ENCODE peak calls at places on chromosomes 6 and 20, in six cellular contexts. C, U, X, K, B and Y are unnamed samples.

GRCh38 chr6:89667872-89668556 is 29.5 kb upstream of the LYRM2 start:
- DNase-seq in B (no peak), X (no peak), C (no peak), K (no peak), U (no peak), Y (no peak)

GRCh38 chr20:3340443-3340842 is 67.0 kb downstream of the DNAAF9 start:
- DNase-seq in C (peak; percentile 34), K (peak; percentile 32), U (no peak), X (peak; percentile 84), B (no peak), Y (peak; percentile 88)

GRCh38 chr6:145842693-145843546 is 28.3 kb upstream of the FBXO30 start:
- DNase-seq in C (peak; percentile 6), X (no peak), B (no peak), K (no peak), U (no peak), Y (no peak)

GRCh38 chr20:25191051-25191450 is 4.5 kb upstream of the ENTPD6 start:
- DNase-seq in U (no peak), C (no peak), K (no peak), B (no peak), X (peak; percentile 58), Y (no peak)

GRCh38 chr6:135680964-135681913 is 170.3 kb upstream of the PDE7B start:
- DNase-seq in C (no peak), X (no peak), U (no peak), K (no peak), B (no peak), Y (no peak)

GRCh38 chr6:34317882-34318491 is 69.2 kb upstream of the SMIM29 start:
- DNase-seq in X (no peak), U (no peak), B (no peak), K (no peak), C (no peak), Y (no peak)

GRCh38 chr20:23230766-23231385 is 119.7 kb upstream of the NXT1 start:
- DNase-seq in U (no peak), C (no peak), B (no peak), X (no peak), K (no peak), Y (no peak)

GRCh38 chr6:114955363-114955762 is 612.5 kb upstream of the HS3ST5 start:
- DNase-seq in K (no peak), U (no peak), X (no peak), B (no peak), C (no peak), Y (no peak)

GRCh38 chr20:35005463-35005961 is 49.8 kb downstream of the MYH7B start:
- DNase-seq in K (peak; percentile 1), C (no peak), B (no peak), U (no peak), X (no peak), Y (no peak)

GRCh38 chr6:40640591-40641293 is 53.6 kb upstream of the LRFN2 start:
- DNase-seq in U (no peak), B (no peak), X (no peak), K (no peak), C (no peak), Y (peak; percentile 49)

GRCh38 chr6:147170269-147170668 is 33.9 kb upstream of the STXBP5 start:
- DNase-seq in C (no peak), U (no peak), B (no peak), X (no peak), K (no peak), Y (no peak)

GRCh38 chr20:60331688-60332300 is 373.6 kb downstream of the CDH26 start:
- DNase-seq in C (no peak), B (no peak), K (no peak), U (no peak), X (no peak), Y (no peak)

GRCh38 chr6:147204060-147204785 is at the start of gene STXBP5:
- DNase-seq in B (no peak), U (peak; percentile 73), K (peak; percentile 63), X (peak; percentile 66), C (peak; percentile 66), Y (peak; percentile 74)

GRCh38 chr6:43807228-43808061 is 37.4 kb downstream of the VEGFA start:
- DNase-seq in C (peak; percentile 68), K (no peak), X (no peak), U (peak; percentile 69), B (no peak), Y (no peak)

GRCh38 chr6:125950293-125950692 is 6.3 kb upstream of the HINT3 start:
- DNase-seq in B (no peak), K (no peak), U (peak; percentile 74), C (no peak), X (no peak), Y (no peak)

GRCh38 chr6:138182939-138183791 is 21.4 kb downstream of the ARFGEF3 start:
- DNase-seq in C (no peak), X (no peak), U (no peak), B (no peak), K (peak; percentile 24), Y (no peak)

GRCh38 chr6:128095362-128095761 is 194.5 kb upstream of the THEMIS start:
- DNase-seq in U (no peak), C (no peak), B (no peak), X (no peak), K (no peak), Y (no peak)

GRCh38 chr6:144639654-144640053 is 354.5 kb downstream of the UTRN start:
- DNase-seq in U (no peak), B (no peak), K (no peak), X (no peak), C (peak; percentile 48), Y (no peak)

GRCh38 chr6:52227495-52227894 is 16.8 kb downstream of the IL17F start:
- DNase-seq in B (no peak), U (no peak), X (no peak), C (no peak), K (no peak), Y (no peak)

GRCh38 chr20:49610701-49611538 is 43.0 kb upstream of the PTGIS start:
- DNase-seq in K (peak; percentile 87), B (peak; percentile 98), X (peak; percentile 86), C (peak; percentile 91), U (peak; percentile 91), Y (peak; percentile 92)

GRCh38 chr20:57664924-57665588 is 44.8 kb downstream of the PMEPA1 start:
- DNase-seq in K (no peak), U (no peak), B (no peak), X (no peak), C (no peak), Y (no peak)

GRCh38 chr20:34254979-34255378 is 13.8 kb downstream of the ASIP start:
- DNase-seq in X (no peak), C (no peak), B (no peak), U (no peak), K (no peak), Y (no peak)

GRCh38 chr6:113564401-113565161 is 292.6 kb upstream of the MARCKS start:
- DNase-seq in K (peak; percentile 65), U (no peak), X (peak; percentile 28), C (peak; percentile 48), B (no peak), Y (peak; percentile 63)

GRCh38 chr6:71473908-71474307 is 185.3 kb downstream of the OGFRL1 start:
- DNase-seq in K (peak; percentile 28), C (no peak), X (no peak), U (no peak), B (no peak), Y (peak; percentile 85)

GRCh38 chr6:74602206-74602605 is 603.6 kb downstream of the COL12A1 start:
- DNase-seq in K (no peak), C (no peak), B (no peak), X (no peak), U (no peak), Y (no peak)

GRCh38 chr6:150994026-150994425 is 128.5 kb downstream of the MTHFD1L start:
- DNase-seq in B (no peak), U (no peak), K (no peak), C (no peak), X (no peak), Y (no peak)

DNA sequence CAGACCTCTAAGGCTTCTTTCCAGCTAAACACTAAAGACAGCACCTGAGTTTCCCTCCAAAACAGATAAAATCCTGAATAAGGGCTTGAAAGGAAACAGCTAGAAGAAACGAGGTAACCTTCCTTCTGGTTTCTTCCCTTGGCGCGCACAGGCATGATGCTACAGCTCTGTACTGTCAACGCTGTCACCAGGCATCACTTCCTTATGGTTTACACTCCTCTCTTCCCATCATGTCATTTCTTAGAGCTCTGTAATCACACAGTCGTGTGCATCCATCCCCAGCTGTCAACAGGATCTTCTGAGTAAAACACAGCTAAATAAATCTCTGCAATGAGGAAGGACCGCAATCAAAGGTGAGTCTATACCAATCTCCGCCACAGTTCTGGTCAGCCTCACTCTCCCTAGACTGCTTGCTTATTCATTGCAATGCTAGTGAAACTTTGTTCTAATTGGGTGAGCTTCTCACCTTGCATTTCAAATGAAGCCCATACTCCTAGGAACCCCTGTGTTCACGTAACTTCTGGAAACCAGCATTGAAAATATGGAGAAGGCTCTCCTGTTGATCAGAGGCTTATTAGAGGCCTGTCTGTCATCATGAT is 162.6 kb upstream of the DTNBP1 start:
- DNase-seq in K (no peak), X (no peak), B (no peak), U (no peak), C (no peak), Y (no peak)
- TF ChIP-seq EP300 in K (no peak), X (no peak), B (no peak), U (no peak), C (no peak), Y (no peak)

DNA sequence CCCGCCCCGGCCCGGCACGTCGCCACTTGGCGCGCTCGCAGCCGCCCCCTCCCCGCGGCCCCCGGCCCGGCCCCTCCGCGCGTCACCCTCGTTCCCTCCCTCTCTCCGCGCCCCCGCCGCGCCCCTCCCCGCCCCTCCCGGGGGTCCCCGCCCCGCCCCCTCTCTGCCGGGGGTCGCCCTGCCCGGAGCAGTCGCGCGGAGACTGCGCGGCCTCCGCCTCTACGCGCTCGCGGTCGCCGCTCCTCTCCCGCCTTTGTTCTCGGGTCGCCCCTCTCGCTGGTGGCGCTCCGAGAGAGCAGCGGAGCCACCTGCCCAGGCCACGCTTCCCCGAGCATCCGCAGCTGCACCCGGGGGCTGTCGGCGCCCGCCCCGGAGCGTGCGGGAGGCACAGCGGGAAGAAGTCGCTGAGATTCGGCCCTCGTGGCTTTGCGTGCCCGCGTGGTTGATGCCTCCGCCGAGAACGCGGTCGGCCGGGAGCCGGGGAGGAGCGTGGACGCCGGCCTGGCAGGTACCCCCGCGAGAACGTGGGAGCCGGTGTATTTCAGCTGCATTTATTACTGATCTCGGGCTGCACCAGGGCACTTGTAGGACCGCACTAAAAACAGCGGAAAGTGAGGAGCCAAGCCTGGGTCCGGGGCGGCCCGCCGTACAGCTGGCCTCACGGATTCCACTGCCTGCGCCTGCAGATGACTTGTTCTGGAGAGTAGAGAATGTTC is 412 bp upstream of the PHF10 start:
- DNase-seq in U (peak; percentile 73), B (no peak), C (peak; percentile 97), X (peak; percentile 55), K (peak; percentile 59), Y (peak; percentile 93)
- TF ChIP-seq CTCF in U (no peak), B (no peak), C (no peak), X (no peak), K (no peak), Y (no peak)

DNA sequence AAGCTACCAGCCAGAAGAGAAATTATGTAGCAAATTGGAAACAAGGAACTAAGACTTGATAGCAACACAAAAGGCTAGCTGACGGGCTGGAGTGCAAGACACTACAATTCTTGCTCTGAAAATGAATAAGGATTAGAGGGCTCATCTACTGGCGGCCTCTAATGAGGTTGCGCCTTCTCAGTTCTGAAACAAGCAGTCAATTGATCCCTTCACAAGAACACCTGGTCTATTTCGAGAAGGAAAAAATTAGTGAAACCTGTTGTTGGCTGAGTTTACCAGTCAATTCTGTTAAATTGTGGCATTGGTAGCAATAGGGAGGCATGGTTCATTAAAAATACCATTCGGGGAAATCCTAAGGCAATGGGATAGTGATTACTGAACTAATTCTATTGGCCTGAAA is 74.8 kb upstream of the JARID2 start:
- DNase-seq in K (no peak), C (no peak), U (no peak), X (no peak), B (no peak), Y (no peak)
- TF ChIP-seq EP300 in K (no peak), C (no peak), U (no peak), X (no peak), B (no peak), Y (no peak)

GRCh38 chr6:155093430-155093829 is 98.3 kb downstream of the TIAM2 start:
- DNase-seq in U (no peak), B (no peak), K (no peak), C (no peak), X (no peak), Y (no peak)
- TF ChIP-seq CTCF in U (no peak), B (no peak), K (no peak), C (no peak), X (no peak), Y (no peak)